ENCODE peak calls at places on chromosomes 5 and 9, in nine cellular contexts. Y is GM04504; I is CD4-positive, CD25-positive, alpha-beta regulatory T cell; U is body of pancreas; T is stimulated activated CD8-positive, alpha-beta memory T cell treated with anti-CD3 and anti-CD28 coated beads, Interleukin-4, amount 100 ng/mL, for 48 hours; L is Daoy; J is NCI-H1694 treated with DMSO at 0.1 percent for 48 hours; C is occipital lobe; M is NCI-H748 treated with DMSO at 0.1 percent for 48 hours. N is an unnamed sample.

GRCh38 chr5:1507016-1507375 is 16.8 kb downstream of the LPCAT1 start:
- DNase-seq in Y (no peak), I (no peak), U (no peak), T (no peak), L (no peak), J (no peak), C (no peak), M (no peak), N (no peak)

GRCh38 chr9:78239506-78239905 is 3.6 kb downstream of the CEP78 start:
- DNase-seq in Y (no peak), I (no peak), U (peak; percentile 70), T (no peak), L (no peak), J (no peak), C (no peak), M (peak; percentile 25), N (no peak)

GRCh38 chr5:83518676-83519075 is 47.1 kb downstream of the VCAN start:
- DNase-seq in Y (no peak), I (no peak), U (no peak), T (no peak), L (no peak), J (no peak), C (no peak), M (no peak), N (no peak)

GRCh38 chr5:178551059-178551458 is 39.1 kb downstream of the COL23A1 start:
- DNase-seq in Y (no peak), I (peak; percentile 15), U (no peak), T (no peak), L (no peak), J (peak; percentile 45), C (no peak), M (peak; percentile 14), N (peak; percentile 18)

GRCh38 chr9:128528445-128529160 is 23.8 kb upstream of the SPTAN1 start:
- DNase-seq in Y (no peak), I (no peak), U (no peak), T (no peak), L (peak; percentile 19), J (no peak), C (no peak), M (no peak), N (no peak)

GRCh38 chr5:89313804-89314588 is 431.0 kb upstream of the MEF2C start:
- DNase-seq in Y (peak; percentile 57), I (peak; percentile 21), U (no peak), T (peak; percentile 25), L (peak; percentile 93), J (no peak), C (no peak), M (no peak), N (peak; percentile 77)

GRCh38 chr5:56095579-56096102 is 100.9 kb upstream of the IL6ST start:
- DNase-seq in Y (no peak), I (peak; percentile 28), U (no peak), T (no peak), L (no peak), J (no peak), C (no peak), M (no peak), N (no peak)

GRCh38 chr5:61160497-61160896 is 1.8 kb downstream of the SMIM15 start:
- DNase-seq in Y (no peak), I (no peak), U (no peak), T (no peak), L (no peak), J (no peak), C (no peak), M (no peak), N (no peak)

GRCh38 chr9:37621299-37621934 is 29.0 kb upstream of the TOMM5 start:
- DNase-seq in Y (no peak), I (no peak), U (no peak), T (no peak), L (no peak), J (no peak), C (no peak), M (no peak), N (no peak)

GRCh38 chr5:143445726-143446125 is 42.2 kb upstream of the NR3C1 start:
- DNase-seq in Y (no peak), I (no peak), U (no peak), T (no peak), L (no peak), J (no peak), C (no peak), M (no peak), N (no peak)

GRCh38 chr9:99921875-99922710 is 15.6 kb downstream of the STX17 start:
- DNase-seq in Y (no peak), I (peak; percentile 13), U (no peak), T (no peak), L (no peak), J (no peak), C (no peak), M (no peak), N (no peak)

GRCh38 chr5:78574731-78575161 is 73.8 kb downstream of the LHFPL2 start:
- DNase-seq in Y (no peak), I (no peak), U (no peak), T (no peak), L (peak; percentile 46), J (no peak), C (no peak), M (no peak), N (no peak)

GRCh38 chr5:179267071-179267670 is 78.1 kb downstream of the ADAMTS2 start:
- DNase-seq in Y (no peak), I (no peak), U (no peak), T (no peak), L (no peak), J (no peak), C (no peak), M (no peak), N (no peak)

GRCh38 chr5:79346420-79346824 is 110.5 kb downstream of the JMY start:
- DNase-seq in Y (peak; percentile 37), I (no peak), U (no peak), T (no peak), L (peak; percentile 81), J (no peak), C (no peak), M (no peak), N (no peak)

GRCh38 chr5:133738271-133738670 is 125.9 kb upstream of the FSTL4 start:
- DNase-seq in Y (no peak), I (no peak), U (no peak), T (no peak), L (no peak), J (no peak), C (no peak), M (no peak), N (no peak)

GRCh38 chr9:91119679-91120078 is 242.0 kb downstream of the AUH start:
- DNase-seq in Y (no peak), I (no peak), U (no peak), T (no peak), L (peak; percentile 49), J (no peak), C (no peak), M (no peak), N (no peak)

GRCh38 chr5:177447066-177447610 is 524 bp downstream of the PRR7 start:
- DNase-seq in Y (no peak), I (peak; percentile 64), U (peak; percentile 70), T (peak; percentile 79), L (peak; percentile 79), J (no peak), C (peak; percentile 70), M (peak; percentile 37), N (no peak)

GRCh38 chr5:218457-219289 is 553 bp downstream of the SDHA start:
- DNase-seq in Y (no peak), I (peak; percentile 27), U (peak; percentile 61), T (peak; percentile 52), L (peak; percentile 36), J (no peak), C (no peak), M (peak; percentile 58), N (no peak)

GRCh38 chr9:120393386-120394057 is 186.4 kb downstream of the CDK5RAP2 start:
- DNase-seq in Y (no peak), I (no peak), U (no peak), T (peak; percentile 35), L (peak; percentile 92), J (no peak), C (peak; percentile 11), M (no peak), N (no peak)

GRCh38 chr5:15645376-15645775 is 145.4 kb downstream of the FBXL7 start:
- DNase-seq in Y (no peak), I (no peak), U (no peak), T (no peak), L (peak; percentile 66), J (no peak), C (no peak), M (no peak), N (no peak)

GRCh38 chr9:3931996-3932906 is 367.6 kb downstream of the GLIS3 start:
- DNase-seq in Y (no peak), I (no peak), U (no peak), T (no peak), L (no peak), J (no peak), C (no peak), M (no peak), N (no peak)

GRCh38 chr5:107601076-107601475 is 69.7 kb downstream of the EFNA5 start:
- DNase-seq in Y (no peak), I (no peak), U (no peak), T (no peak), L (no peak), J (no peak), C (no peak), M (no peak), N (no peak)

GRCh38 chr9:100652850-100653249 is 75.0 kb downstream of the CAVIN4 start:
- DNase-seq in Y (no peak), I (no peak), U (no peak), T (no peak), L (no peak), J (no peak), C (no peak), M (peak; percentile 43), N (no peak)

GRCh38 chr5:154519375-154519774 is 41.3 kb upstream of the HAND1 start:
- DNase-seq in Y (no peak), I (no peak), U (no peak), T (no peak), L (peak; percentile 70), J (no peak), C (no peak), M (no peak), N (peak; percentile 2)

GRCh38 chr5:175436403-175436802 is 7.6 kb downstream of the DRD1 start:
- DNase-seq in Y (no peak), I (no peak), U (no peak), T (no peak), L (no peak), J (no peak), C (no peak), M (no peak), N (no peak)

GRCh38 chr9:37678789-37679273 is 28.1 kb downstream of the FRMPD1 start:
- DNase-seq in Y (no peak), I (peak; percentile 2), U (no peak), T (no peak), L (no peak), J (no peak), C (no peak), M (no peak), N (no peak)

GRCh38 chr5:133341915-133342710 is 270.2 kb downstream of the FSTL4 start:
- DNase-seq in Y (no peak), I (no peak), U (no peak), T (no peak), L (no peak), J (no peak), C (no peak), M (no peak), N (no peak)

GRCh38 chr5:32232441-32233219 is 58.5 kb upstream of the GOLPH3 start:
- DNase-seq in Y (peak; percentile 40), I (peak; percentile 81), U (peak; percentile 89), T (peak; percentile 86), L (peak; percentile 51), J (peak; percentile 93), C (peak; percentile 61), M (peak; percentile 74), N (peak; percentile 63)

GRCh38 chr5:153623906-153624765 is 133.7 kb downstream of the GRIA1 start:
- DNase-seq in Y (no peak), I (no peak), U (no peak), T (no peak), L (peak; percentile 44), J (no peak), C (no peak), M (no peak), N (no peak)

GRCh38 chr5:174532453-174533126 is 191.8 kb upstream of the MSX2 start:
- DNase-seq in Y (peak; percentile 49), I (peak; percentile 5), U (peak; percentile 68), T (peak; percentile 31), L (peak; percentile 98), J (no peak), C (peak; percentile 83), M (peak; percentile 80), N (peak; percentile 89)

GRCh38 chr5:137091473-137091872 is 407.7 kb downstream of the SPOCK1 start:
- DNase-seq in Y (no peak), I (no peak), U (no peak), T (no peak), L (peak; percentile 60), J (no peak), C (no peak), M (no peak), N (no peak)

N was measured in astrocyte of the cerebellum.